ENCODE peak calls at places on chromosome 4, in nine cellular contexts. S is neural progenitor cell; Z is NCI-H2081; J is stimulated activated CD8-positive, alpha-beta memory T cell treated with anti-CD3 and anti-CD28 coated beads, Interleukin-4, amount 100 ng/mL, for 4 hours; Q is activated CD4-positive, alpha-beta T cell treated with anti-CD3 and anti-CD28 coated beads for 1 hour; F is Caki2; H is left lung; W is sciatic nerve; X is HCEC 1CT. R is an unnamed sample.

GRCh38 chr4:156781852-156782251 is 189.7 kb downstream of the PDGFC start:
- DNase-seq in F (peak; percentile 22), X (peak; percentile 58), Q (no peak), J (no peak), H (no peak), W (no peak), Z (no peak), S (no peak), R (peak; percentile 42)

GRCh38 chr4:73603854-73604584 is 16.2 kb downstream of the RASSF6 start:
- DNase-seq in X (no peak), S (no peak), W (no peak), H (peak; percentile 47), J (no peak), Q (no peak), Z (no peak), F (no peak), R (no peak)

GRCh38 chr4:72629540-72629939 is 60.5 kb upstream of the ADAMTS3 start:
- DNase-seq in Q (no peak), W (no peak), Z (no peak), J (no peak), S (no peak), F (no peak), H (no peak), X (no peak), R (peak; percentile 37)

GRCh38 chr4:110275871-110276270 is 77.5 kb upstream of the ELOVL6 start:
- DNase-seq in S (no peak), W (no peak), F (no peak), Q (no peak), H (no peak), X (peak; percentile 15), Z (no peak), J (no peak), R (peak; percentile 52)

GRCh38 chr4:154741877-154742851 is 1.6 kb upstream of the LRAT start:
- DNase-seq in J (no peak), F (no peak), Z (no peak), W (no peak), Q (no peak), S (peak; percentile 89), H (peak; percentile 68), X (no peak), R (peak; percentile 36)

GRCh38 chr4:184417802-184418511 is 56.4 kb downstream of the IRF2 start:
- DNase-seq in J (no peak), H (no peak), X (peak; percentile 79), S (no peak), F (peak; percentile 64), Q (no peak), W (no peak), Z (no peak), R (peak; percentile 86)

GRCh38 chr4:121898150-121898549 is 27.9 kb upstream of the BBS7 start:
- DNase-seq in H (peak; percentile 27), Z (no peak), W (no peak), Q (no peak), F (no peak), S (peak; percentile 29), X (no peak), J (no peak), R (no peak)

GRCh38 chr4:77193511-77194236 is 36.7 kb downstream of the CCNG2 start:
- DNase-seq in S (peak; percentile 61), Q (peak; percentile 67), Z (no peak), W (peak; percentile 67), X (no peak), F (no peak), H (peak; percentile 89), J (peak; percentile 51), R (no peak)

GRCh38 chr4:33013280-33013679 is 2293.1 kb downstream of the PCDH7 start:
- DNase-seq in J (no peak), F (no peak), Q (no peak), W (no peak), H (no peak), S (no peak), Z (no peak), X (no peak), R (no peak)

GRCh38 chr4:139593091-139593564 is 37.1 kb upstream of the SETD7 start:
- DNase-seq in H (no peak), X (no peak), Q (no peak), W (no peak), S (no peak), J (no peak), Z (no peak), F (peak; percentile 59), R (peak; percentile 68)

GRCh38 chr4:8688041-8688907 is 95.7 kb downstream of the CPZ start:
- DNase-seq in H (no peak), J (no peak), W (no peak), X (no peak), S (peak; percentile 88), Z (no peak), F (no peak), Q (no peak), R (no peak)

R was measured in astrocyte of the spinal cord.